ENCODE peak calls at places on chromosomes 11 and 22, in four cellular contexts. Z is AG10803, W is hepatocyte, A is colonic mucosa. H is an unnamed sample.

GRCh38 chr11:75896843-75897419 is 81.9 kb downstream of the UVRAG start:
- DNase-seq in Z (peak), W (peak), A (no peak), H (peak)

GRCh38 chr11:130216591-130217132 is 57.1 kb downstream of the ST14 start:
- DNase-seq in Z (peak), W (no peak), A (no peak), H (no peak)

GRCh38 chr22:49112176-49112575 is 715.5 kb downstream of the BRD1 start:
- DNase-seq in Z (no peak), W (no peak), A (no peak), H (no peak)

GRCh38 chr11:118224512-118225180 is at the start of gene JAML:
- DNase-seq in Z (no peak), W (no peak), A (no peak), H (no peak)

GRCh38 chr11:65546217-65546958 is 11.8 kb downstream of the LTBP3 start:
- DNase-seq in Z (no peak), W (peak), A (peak), H (no peak)

GRCh38 chr22:48895831-48896765 is 931.6 kb downstream of the BRD1 start:
- DNase-seq in Z (no peak), W (no peak), A (peak), H (no peak)

GRCh38 chr11:120578591-120579154 is 67.1 kb downstream of the GRIK4 start:
- DNase-seq in Z (no peak), W (no peak), A (no peak), H (no peak)

GRCh38 chr11:13105237-13105844 is 96.2 kb downstream of the RASSF10 start:
- DNase-seq in Z (no peak), W (peak), A (peak), H (no peak)

GRCh38 chr11:40230821-40231220 is 1228.6 kb downstream of the LRRC4C start:
- DNase-seq in Z (no peak), W (no peak), A (no peak), H (no peak)

GRCh38 chr22:29559030-29559429 is 5.5 kb upstream of the THOC5 start:
- DNase-seq in Z (no peak), W (no peak), A (no peak), H (no peak)

GRCh38 chr11:108237058-108237481 is 14.2 kb downstream of the ATM start:
- DNase-seq in Z (no peak), W (no peak), A (no peak), H (no peak)

GRCh38 chr11:119378851-119379465 is 2.5 kb downstream of the USP2 start:
- DNase-seq in Z (no peak), W (no peak), A (no peak), H (no peak)

GRCh38 chr22:36086170-36086490 is 57.5 kb upstream of the RBFOX2 start:
- DNase-seq in Z (no peak), W (no peak), A (peak), H (no peak)

GRCh38 chr11:84634309-84634708 is 992.8 kb downstream of the DLG2 start:
- DNase-seq in Z (no peak), W (no peak), A (peak), H (no peak)

GRCh38 chr22:20524004-20524481 is 16.6 kb downstream of the MED15 start:
- DNase-seq in Z (peak), W (no peak), A (no peak), H (peak)

GRCh38 chr11:33670250-33671011 is 30.2 kb downstream of the C11orf91 start:
- DNase-seq in Z (peak), W (no peak), A (no peak), H (peak)

GRCh38 chr11:64244966-64245365 is 1.8 kb downstream of the PPP1R14B start:
- DNase-seq in Z (no peak), W (no peak), A (no peak), H (no peak)

GRCh38 chr11:122791836-122792235 is 46.5 kb upstream of the CRTAM start:
- DNase-seq in Z (peak), W (peak), A (no peak), H (peak)

GRCh38 chr11:67292671-67293070 is 3.6 kb downstream of the ANKRD13D start:
- DNase-seq in Z (no peak), W (no peak), A (no peak), H (no peak)

GRCh38 chr22:29209624-29209929 is 3.9 kb downstream of the EMID1 start:
- DNase-seq in Z (no peak), W (no peak), A (no peak), H (no peak)

GRCh38 chr22:41341990-41342389 is 39.8 kb upstream of the TEF start:
- DNase-seq in Z (no peak), W (no peak), A (no peak), H (no peak)

GRCh38 chr11:63858628-63859550 is 20.0 kb downstream of the MARK2 start:
- DNase-seq in Z (no peak), W (peak), A (peak), H (peak)

GRCh38 chr11:58641326-58641725 is 18.9 kb downstream of the CNTF start:
- DNase-seq in Z (no peak), W (no peak), A (no peak), H (no peak)

GRCh38 chr11:121767433-121767832 is 314.7 kb upstream of the SORL1-AS1 start:
- DNase-seq in Z (no peak), W (no peak), A (no peak), H (no peak)

GRCh38 chr11:62398011-62398994 is 20.5 kb upstream of the SCGB1A1 start:
- DNase-seq in Z (peak), W (peak), A (peak), H (peak)

GRCh38 chr22:23241562-23242472 is 61.5 kb downstream of the BCR start:
- DNase-seq in Z (no peak), W (no peak), A (no peak), H (no peak)

GRCh38 chr22:22037229-22037628 is 54.6 kb upstream of the TOP3B start:
- DNase-seq in Z (no peak), W (no peak), A (no peak), H (no peak)

GRCh38 chr11:15507592-15507991 is 392.9 kb downstream of the INSC start:
- DNase-seq in Z (no peak), W (peak), A (peak), H (no peak)

GRCh38 chr11:63945482-63946163 is 6.8 kb downstream of the NAA40 start:
- DNase-seq in Z (peak), W (peak), A (peak), H (peak)

GRCh38 chr22:39135092-39135896 is 17.2 kb downstream of the CBX7 start:
- DNase-seq in Z (peak), W (peak), A (no peak), H (peak)

GRCh38 chr22:46450931-46451660 is 86.3 kb downstream of the CELSR1 start:
- DNase-seq in Z (no peak), W (peak), A (no peak), H (no peak)

GRCh38 chr22:32746715-32747114 is 54.8 kb upstream of the TIMP3 start:
- DNase-seq in Z (no peak), W (no peak), A (no peak), H (no peak)

GRCh38 chr11:94511932-94512781 is at the start of gene C11orf97:
- DNase-seq in Z (peak), W (peak), A (peak), H (peak)

GRCh38 chr11:94515398-94515797 is 3.1 kb downstream of the C11orf97 start:
- DNase-seq in Z (no peak), W (no peak), A (no peak), H (no peak)

GRCh38 chr11:94516725-94517124 is 4.5 kb downstream of the C11orf97 start:
- DNase-seq in Z (no peak), W (no peak), A (no peak), H (no peak)

GRCh38 chr11:94518300-94518699 is 6.0 kb downstream of the C11orf97 start:
- DNase-seq in Z (no peak), W (no peak), A (no peak), H (no peak)

DNA sequence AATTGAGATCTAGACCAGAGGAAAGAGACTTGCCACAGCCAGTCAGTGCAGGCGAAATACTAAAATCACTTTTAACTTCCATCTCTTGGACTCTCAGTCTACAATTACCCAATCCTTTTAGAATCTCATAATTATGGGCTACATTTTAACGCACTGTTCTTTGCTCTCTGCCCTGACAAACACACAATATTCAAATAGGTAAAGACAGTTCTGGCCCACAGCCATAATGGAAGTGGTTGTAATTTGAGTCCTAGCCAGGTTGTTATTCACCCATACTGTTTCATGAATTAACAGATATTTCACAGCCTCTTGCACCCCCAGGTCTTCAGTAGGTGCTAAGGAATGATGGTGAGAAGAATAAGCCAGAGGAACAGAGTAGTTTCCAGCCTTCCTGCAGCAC is 830 bp downstream of the C11orf97 start:
- DNase-seq in Z (no peak), W (peak), A (peak), H (no peak)
- H3K4me3 ChIP-seq in Z (no peak), W (no peak), A (peak), H (no peak)

GRCh38 chr11:46298699-46299424 is 21.4 kb downstream of the CREB3L1 start:
- DNase-seq in Z (peak), W (no peak), A (no peak), H (peak)

GRCh38 chr11:46296520-46297448 is 19.3 kb downstream of the CREB3L1 start:
- DNase-seq in Z (peak), W (peak), A (no peak), H (peak)

GRCh38 chr11:46300270-46300669 is 22.8 kb downstream of the CREB3L1 start:
- DNase-seq in Z (no peak), W (no peak), A (no peak), H (no peak)

GRCh38 chr11:46302866-46303265 is 25.4 kb downstream of the CREB3L1 start:
- DNase-seq in Z (no peak), W (no peak), A (no peak), H (no peak)

DNA sequence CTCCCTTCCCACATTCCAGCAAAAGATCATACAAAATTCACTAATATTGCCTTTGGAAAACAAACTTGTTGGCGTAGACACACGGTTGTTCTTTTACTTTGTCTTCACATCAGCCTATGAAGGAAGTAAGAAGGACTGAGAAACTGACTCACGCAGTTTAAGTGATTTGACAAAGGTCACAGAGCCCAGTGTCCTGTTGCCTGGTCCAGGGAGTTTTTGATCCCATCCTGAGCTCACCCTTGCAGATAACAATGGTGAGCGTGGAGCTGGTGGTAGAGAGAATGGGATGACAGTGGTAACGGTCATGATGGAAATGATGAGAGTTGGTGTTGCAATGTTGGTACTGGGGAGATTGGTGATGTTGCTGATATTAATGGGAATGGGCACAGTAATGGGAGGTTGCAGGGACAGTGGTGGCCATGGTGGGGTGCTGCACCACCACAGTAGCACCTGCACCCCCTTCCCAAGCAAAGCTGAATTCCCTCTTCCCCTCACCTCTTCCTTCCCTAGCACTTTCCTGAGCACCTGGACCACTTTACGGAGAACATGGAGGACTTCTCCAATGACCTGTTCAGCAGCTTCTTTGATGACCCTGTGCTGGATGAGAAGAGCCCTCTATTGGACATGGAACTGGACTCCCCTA is 22.1 kb downstream of the CREB3L1 start:
- DNase-seq in Z (no peak), W (no peak), A (no peak), H (no peak)
- TF ChIP-seq CTCF in Z (no peak), W (no peak), A (no peak), H (no peak)

GRCh38 chr22:50313021-50313420 is 5.6 kb upstream of the PLXNB2 start:
- DNase-seq in Z (no peak), W (no peak), A (no peak), H (no peak)

GRCh38 chr22:50315289-50316113 is 8.1 kb upstream of the PLXNB2 start:
- DNase-seq in Z (no peak), W (no peak), A (no peak), H (no peak)

GRCh38 chr22:50314455-50315288 is 7.2 kb upstream of the PLXNB2 start:
- DNase-seq in Z (no peak), W (peak), A (peak), H (no peak)

GRCh38 chr22:50313600-50313999 is 6.2 kb upstream of the PLXNB2 start:
- DNase-seq in Z (no peak), W (peak), A (no peak), H (no peak)

GRCh38 chr22:50314081-50314454 is 6.6 kb upstream of the PLXNB2 start:
- DNase-seq in Z (no peak), W (no peak), A (no peak), H (no peak)
- H3K4me3 ChIP-seq in Z (no peak), W (no peak), A (peak), H (no peak)

GRCh38 chr11:11478687-11479086 is 125.6 kb upstream of the CSNK2A3 start:
- DNase-seq in Z (no peak), W (no peak), A (no peak), H (no peak)
- TF ChIP-seq CTCF in Z (no peak), W (no peak), A (no peak), H (no peak)

GRCh38 chr11:2166091-2166851 is 5.3 kb upstream of the INS start:
- DNase-seq in Z (no peak), W (peak), A (peak), H (no peak)
- H3K4me3 ChIP-seq in Z (no peak), W (no peak), A (peak), H (no peak)

GRCh38 chr11:125626381-125626950 is 1.5 kb downstream of the CHEK1 start:
- DNase-seq in Z (peak), W (no peak), A (no peak), H (no peak)
- TF ChIP-seq CTCF in Z (peak), W (peak), A (peak), H (peak)

GRCh38 chr22:50189849-50190181 is 4.1 kb downstream of the TRABD start:
- DNase-seq in Z (peak), W (no peak), A (peak), H (no peak)
- H3K4me3 ChIP-seq in Z (peak), W (no peak), A (peak), H (no peak)

DNA sequence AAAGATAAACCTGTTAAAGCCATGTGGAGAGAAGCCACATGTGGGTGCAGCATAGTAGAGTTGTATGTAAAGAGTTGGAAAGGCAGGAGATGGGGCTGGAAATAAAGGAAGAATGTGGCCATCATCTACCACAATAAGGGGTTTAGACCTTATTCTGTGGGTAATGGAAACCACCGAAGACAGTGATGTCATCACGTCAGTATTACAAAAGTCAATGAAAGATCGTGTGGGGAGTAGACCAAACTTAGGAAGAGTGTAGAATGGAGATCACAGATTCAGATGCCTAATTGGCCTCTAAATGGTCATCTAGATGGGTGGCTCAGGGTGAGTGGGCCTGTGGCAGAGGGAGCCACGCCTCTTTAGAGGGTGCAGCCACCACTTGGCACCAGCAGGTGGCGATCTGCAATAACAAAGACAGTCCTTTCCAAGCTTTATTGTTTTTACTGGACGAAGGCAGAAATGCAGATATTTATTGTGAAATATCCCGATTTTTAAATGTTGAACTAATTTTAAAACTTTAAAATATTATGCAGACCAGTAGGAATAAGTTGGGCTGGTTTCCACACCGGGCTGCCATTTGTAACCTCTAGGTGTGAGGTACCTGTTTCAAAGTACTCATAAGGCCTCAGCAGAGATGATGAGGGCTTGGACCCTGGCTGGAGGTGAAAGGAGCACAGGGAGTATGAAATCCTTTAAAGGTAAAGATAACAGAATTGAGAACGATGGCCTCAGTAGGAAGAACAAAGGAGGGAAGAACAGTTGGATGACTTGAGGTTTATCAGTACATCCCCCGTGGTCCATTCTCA is 222.0 kb downstream of the DBX1 start:
- DNase-seq in Z (peak), W (peak), A (peak), H (peak)
- TF ChIP-seq CTCF in Z (peak), W (peak), A (peak), H (peak)

H was measured in fibroblast of pulmonary artery.